ENCODE peak calls at places on chromosomes 7 and 10, in eight cellular contexts. One of them, this sample, is unnamed.

GRCh38 chr7:155000795-155001194 is 2.1 kb downstream of the PAXIP1 start:
- DNase-seq in CD4-positive, alpha-beta T cell: no peak
- DNase-seq in activated T-helper 9 cell treated with anti-CD3 and anti-CD28 coated beads, Interleukin-2, amount 50 U/mL, for 16 hours: no peak
- DNase-seq in NCI-H748 treated with DMSO at 0.1 percent for 48 hours: no peak
- DNase-seq in NCI-H345: peak; percentile 4
- DNase-seq in nucleus accumbens: no peak
- DNase-seq in upper lobe of right lung: no peak
- DNase-seq in body of pancreas: peak; percentile 18
- DNase-seq in this sample: no peak

GRCh38 chr10:88131561-88132139 is 268.2 kb downstream of the PTEN start:
- DNase-seq in CD4-positive, alpha-beta T cell: no peak
- DNase-seq in activated T-helper 9 cell treated with anti-CD3 and anti-CD28 coated beads, Interleukin-2, amount 50 U/mL, for 16 hours: no peak
- DNase-seq in NCI-H748 treated with DMSO at 0.1 percent for 48 hours: no peak
- DNase-seq in NCI-H345: no peak
- DNase-seq in nucleus accumbens: no peak
- DNase-seq in upper lobe of right lung: peak; percentile 72
- DNase-seq in body of pancreas: peak; percentile 97
- DNase-seq in this sample: no peak

GRCh38 chr7:41029072-41029492 is 673.8 kb downstream of the INHBA start:
- DNase-seq in CD4-positive, alpha-beta T cell: no peak
- DNase-seq in activated T-helper 9 cell treated with anti-CD3 and anti-CD28 coated beads, Interleukin-2, amount 50 U/mL, for 16 hours: no peak
- DNase-seq in NCI-H748 treated with DMSO at 0.1 percent for 48 hours: no peak
- DNase-seq in NCI-H345: no peak
- DNase-seq in nucleus accumbens: no peak
- DNase-seq in upper lobe of right lung: no peak
- DNase-seq in body of pancreas: no peak
- DNase-seq in this sample: no peak

GRCh38 chr7:47091141-47091540 is 490.8 kb downstream of the TNS3 start:
- DNase-seq in CD4-positive, alpha-beta T cell: no peak
- DNase-seq in activated T-helper 9 cell treated with anti-CD3 and anti-CD28 coated beads, Interleukin-2, amount 50 U/mL, for 16 hours: no peak
- DNase-seq in NCI-H748 treated with DMSO at 0.1 percent for 48 hours: no peak
- DNase-seq in NCI-H345: no peak
- DNase-seq in nucleus accumbens: no peak
- DNase-seq in upper lobe of right lung: no peak
- DNase-seq in body of pancreas: no peak
- DNase-seq in this sample: no peak

GRCh38 chr10:133315847-133316246 is 7.1 kb downstream of the ZNF511 start:
- DNase-seq in CD4-positive, alpha-beta T cell: no peak
- DNase-seq in activated T-helper 9 cell treated with anti-CD3 and anti-CD28 coated beads, Interleukin-2, amount 50 U/mL, for 16 hours: no peak
- DNase-seq in NCI-H748 treated with DMSO at 0.1 percent for 48 hours: no peak
- DNase-seq in NCI-H345: no peak
- DNase-seq in nucleus accumbens: no peak
- DNase-seq in upper lobe of right lung: no peak
- DNase-seq in body of pancreas: no peak
- DNase-seq in this sample: no peak

GRCh38 chr7:139709460-139709859 is 68.3 kb downstream of the HIPK2 start:
- DNase-seq in CD4-positive, alpha-beta T cell: no peak
- DNase-seq in activated T-helper 9 cell treated with anti-CD3 and anti-CD28 coated beads, Interleukin-2, amount 50 U/mL, for 16 hours: no peak
- DNase-seq in NCI-H748 treated with DMSO at 0.1 percent for 48 hours: no peak
- DNase-seq in NCI-H345: no peak
- DNase-seq in nucleus accumbens: no peak
- DNase-seq in upper lobe of right lung: no peak
- DNase-seq in body of pancreas: no peak
- DNase-seq in this sample: no peak

GRCh38 chr10:87092861-87093460 is 1.7 kb downstream of the GLUD1 start:
- DNase-seq in CD4-positive, alpha-beta T cell: no peak
- DNase-seq in activated T-helper 9 cell treated with anti-CD3 and anti-CD28 coated beads, Interleukin-2, amount 50 U/mL, for 16 hours: no peak
- DNase-seq in NCI-H748 treated with DMSO at 0.1 percent for 48 hours: peak; percentile 1
- DNase-seq in NCI-H345: no peak
- DNase-seq in nucleus accumbens: no peak
- DNase-seq in upper lobe of right lung: no peak
- DNase-seq in body of pancreas: peak; percentile 24
- DNase-seq in this sample: no peak

GRCh38 chr7:142811154-142811737 is 40.5 kb downstream of the PRSS2 start:
- DNase-seq in CD4-positive, alpha-beta T cell: no peak
- DNase-seq in activated T-helper 9 cell treated with anti-CD3 and anti-CD28 coated beads, Interleukin-2, amount 50 U/mL, for 16 hours: no peak
- DNase-seq in NCI-H748 treated with DMSO at 0.1 percent for 48 hours: peak; percentile 62
- DNase-seq in NCI-H345: peak; percentile 41
- DNase-seq in nucleus accumbens: no peak
- DNase-seq in upper lobe of right lung: no peak
- DNase-seq in body of pancreas: no peak
- DNase-seq in this sample: no peak

GRCh38 chr10:14727389-14727918 is 47.2 kb downstream of the FAM107B start:
- DNase-seq in CD4-positive, alpha-beta T cell: no peak
- DNase-seq in activated T-helper 9 cell treated with anti-CD3 and anti-CD28 coated beads, Interleukin-2, amount 50 U/mL, for 16 hours: no peak
- DNase-seq in NCI-H748 treated with DMSO at 0.1 percent for 48 hours: no peak
- DNase-seq in NCI-H345: no peak
- DNase-seq in nucleus accumbens: no peak
- DNase-seq in upper lobe of right lung: no peak
- DNase-seq in body of pancreas: no peak
- DNase-seq in this sample: no peak

GRCh38 chr10:132409667-132410028 is 12.6 kb downstream of the PWWP2B start:
- DNase-seq in CD4-positive, alpha-beta T cell: no peak
- DNase-seq in activated T-helper 9 cell treated with anti-CD3 and anti-CD28 coated beads, Interleukin-2, amount 50 U/mL, for 16 hours: no peak
- DNase-seq in NCI-H748 treated with DMSO at 0.1 percent for 48 hours: no peak
- DNase-seq in NCI-H345: no peak
- DNase-seq in nucleus accumbens: no peak
- DNase-seq in upper lobe of right lung: no peak
- DNase-seq in body of pancreas: no peak
- DNase-seq in this sample: no peak

GRCh38 chr7:127689194-127689772 is 37.3 kb downstream of the SND1 start:
- DNase-seq in CD4-positive, alpha-beta T cell: no peak
- DNase-seq in activated T-helper 9 cell treated with anti-CD3 and anti-CD28 coated beads, Interleukin-2, amount 50 U/mL, for 16 hours: no peak
- DNase-seq in NCI-H748 treated with DMSO at 0.1 percent for 48 hours: no peak
- DNase-seq in NCI-H345: no peak
- DNase-seq in nucleus accumbens: no peak
- DNase-seq in upper lobe of right lung: no peak
- DNase-seq in body of pancreas: no peak
- DNase-seq in this sample: no peak

GRCh38 chr7:124909808-124910207 is 19.8 kb downstream of the POT1 start:
- DNase-seq in CD4-positive, alpha-beta T cell: no peak
- DNase-seq in activated T-helper 9 cell treated with anti-CD3 and anti-CD28 coated beads, Interleukin-2, amount 50 U/mL, for 16 hours: no peak
- DNase-seq in NCI-H748 treated with DMSO at 0.1 percent for 48 hours: no peak
- DNase-seq in NCI-H345: no peak
- DNase-seq in nucleus accumbens: no peak
- DNase-seq in upper lobe of right lung: no peak
- DNase-seq in body of pancreas: no peak
- DNase-seq in this sample: no peak

GRCh38 chr10:31819393-31819820 is 109.2 kb downstream of the ARHGAP12 start:
- DNase-seq in CD4-positive, alpha-beta T cell: no peak
- DNase-seq in activated T-helper 9 cell treated with anti-CD3 and anti-CD28 coated beads, Interleukin-2, amount 50 U/mL, for 16 hours: no peak
- DNase-seq in NCI-H748 treated with DMSO at 0.1 percent for 48 hours: no peak
- DNase-seq in NCI-H345: no peak
- DNase-seq in nucleus accumbens: peak; percentile 10
- DNase-seq in upper lobe of right lung: no peak
- DNase-seq in body of pancreas: peak; percentile 14
- DNase-seq in this sample: no peak

GRCh38 chr7:41437257-41438196 is 265.4 kb downstream of the INHBA start:
- DNase-seq in CD4-positive, alpha-beta T cell: no peak
- DNase-seq in activated T-helper 9 cell treated with anti-CD3 and anti-CD28 coated beads, Interleukin-2, amount 50 U/mL, for 16 hours: no peak
- DNase-seq in NCI-H748 treated with DMSO at 0.1 percent for 48 hours: no peak
- DNase-seq in NCI-H345: no peak
- DNase-seq in nucleus accumbens: no peak
- DNase-seq in upper lobe of right lung: no peak
- DNase-seq in body of pancreas: no peak
- DNase-seq in this sample: no peak

GRCh38 chr7:140640060-140640611 is 477 bp downstream of the DENND2A start:
- DNase-seq in CD4-positive, alpha-beta T cell: no peak
- DNase-seq in activated T-helper 9 cell treated with anti-CD3 and anti-CD28 coated beads, Interleukin-2, amount 50 U/mL, for 16 hours: no peak
- DNase-seq in NCI-H748 treated with DMSO at 0.1 percent for 48 hours: no peak
- DNase-seq in NCI-H345: peak; percentile 37
- DNase-seq in nucleus accumbens: peak; percentile 23
- DNase-seq in upper lobe of right lung: peak; percentile 69
- DNase-seq in body of pancreas: peak; percentile 38
- DNase-seq in this sample: no peak

GRCh38 chr10:4226941-4227540 is 442.0 kb upstream of the KLF6 start:
- DNase-seq in CD4-positive, alpha-beta T cell: no peak
- DNase-seq in activated T-helper 9 cell treated with anti-CD3 and anti-CD28 coated beads, Interleukin-2, amount 50 U/mL, for 16 hours: no peak
- DNase-seq in NCI-H748 treated with DMSO at 0.1 percent for 48 hours: no peak
- DNase-seq in NCI-H345: no peak
- DNase-seq in nucleus accumbens: no peak
- DNase-seq in upper lobe of right lung: no peak
- DNase-seq in body of pancreas: no peak
- DNase-seq in this sample: no peak

GRCh38 chr10:30813872-30814471 is 184.4 kb upstream of the LYZL2 start:
- DNase-seq in CD4-positive, alpha-beta T cell: no peak
- DNase-seq in activated T-helper 9 cell treated with anti-CD3 and anti-CD28 coated beads, Interleukin-2, amount 50 U/mL, for 16 hours: no peak
- DNase-seq in NCI-H748 treated with DMSO at 0.1 percent for 48 hours: no peak
- DNase-seq in NCI-H345: no peak
- DNase-seq in nucleus accumbens: no peak
- DNase-seq in upper lobe of right lung: no peak
- DNase-seq in body of pancreas: no peak
- DNase-seq in this sample: no peak

GRCh38 chr7:74334026-74334425 is 44.8 kb downstream of the CLIP2 start:
- DNase-seq in CD4-positive, alpha-beta T cell: no peak
- DNase-seq in activated T-helper 9 cell treated with anti-CD3 and anti-CD28 coated beads, Interleukin-2, amount 50 U/mL, for 16 hours: no peak
- DNase-seq in NCI-H748 treated with DMSO at 0.1 percent for 48 hours: no peak
- DNase-seq in NCI-H345: no peak
- DNase-seq in nucleus accumbens: no peak
- DNase-seq in upper lobe of right lung: no peak
- DNase-seq in body of pancreas: no peak
- DNase-seq in this sample: no peak

GRCh38 chr7:151537818-151538561 is 18.3 kb upstream of the RHEB start:
- DNase-seq in CD4-positive, alpha-beta T cell: no peak
- DNase-seq in activated T-helper 9 cell treated with anti-CD3 and anti-CD28 coated beads, Interleukin-2, amount 50 U/mL, for 16 hours: no peak
- DNase-seq in NCI-H748 treated with DMSO at 0.1 percent for 48 hours: no peak
- DNase-seq in NCI-H345: no peak
- DNase-seq in nucleus accumbens: no peak
- DNase-seq in upper lobe of right lung: no peak
- DNase-seq in body of pancreas: no peak
- DNase-seq in this sample: no peak

GRCh38 chr10:115827650-115828049 is 445.4 kb downstream of the GFRA1 start:
- DNase-seq in CD4-positive, alpha-beta T cell: no peak
- DNase-seq in activated T-helper 9 cell treated with anti-CD3 and anti-CD28 coated beads, Interleukin-2, amount 50 U/mL, for 16 hours: no peak
- DNase-seq in NCI-H748 treated with DMSO at 0.1 percent for 48 hours: no peak
- DNase-seq in NCI-H345: no peak
- DNase-seq in nucleus accumbens: no peak
- DNase-seq in upper lobe of right lung: no peak
- DNase-seq in body of pancreas: no peak
- DNase-seq in this sample: no peak

GRCh38 chr10:50576245-50576815 is 47.4 kb downstream of the SGMS1 start:
- DNase-seq in CD4-positive, alpha-beta T cell: no peak
- DNase-seq in activated T-helper 9 cell treated with anti-CD3 and anti-CD28 coated beads, Interleukin-2, amount 50 U/mL, for 16 hours: no peak
- DNase-seq in NCI-H748 treated with DMSO at 0.1 percent for 48 hours: no peak
- DNase-seq in NCI-H345: no peak
- DNase-seq in nucleus accumbens: peak; percentile 68
- DNase-seq in upper lobe of right lung: no peak
- DNase-seq in body of pancreas: no peak
- DNase-seq in this sample: no peak

GRCh38 chr7:148699772-148700629 is 1.3 kb downstream of the CUL1 start:
- DNase-seq in CD4-positive, alpha-beta T cell: no peak
- DNase-seq in activated T-helper 9 cell treated with anti-CD3 and anti-CD28 coated beads, Interleukin-2, amount 50 U/mL, for 16 hours: no peak
- DNase-seq in NCI-H748 treated with DMSO at 0.1 percent for 48 hours: peak; percentile 45
- DNase-seq in NCI-H345: peak; percentile 46
- DNase-seq in nucleus accumbens: no peak
- DNase-seq in upper lobe of right lung: no peak
- DNase-seq in body of pancreas: no peak
- DNase-seq in this sample: no peak

GRCh38 chr10:106111241-106111640 is 1053.3 kb downstream of the SORCS1 start:
- DNase-seq in CD4-positive, alpha-beta T cell: no peak
- DNase-seq in activated T-helper 9 cell treated with anti-CD3 and anti-CD28 coated beads, Interleukin-2, amount 50 U/mL, for 16 hours: no peak
- DNase-seq in NCI-H748 treated with DMSO at 0.1 percent for 48 hours: no peak
- DNase-seq in NCI-H345: no peak
- DNase-seq in nucleus accumbens: no peak
- DNase-seq in upper lobe of right lung: no peak
- DNase-seq in body of pancreas: no peak
- DNase-seq in this sample: no peak

GRCh38 chr10:67618116-67618515 is 77.9 kb downstream of the CTNNA3 start:
- DNase-seq in CD4-positive, alpha-beta T cell: no peak
- DNase-seq in activated T-helper 9 cell treated with anti-CD3 and anti-CD28 coated beads, Interleukin-2, amount 50 U/mL, for 16 hours: no peak
- DNase-seq in NCI-H748 treated with DMSO at 0.1 percent for 48 hours: no peak
- DNase-seq in NCI-H345: no peak
- DNase-seq in nucleus accumbens: no peak
- DNase-seq in upper lobe of right lung: no peak
- DNase-seq in body of pancreas: no peak
- DNase-seq in this sample: no peak

GRCh38 chr10:27319752-27320561 is 79.4 kb upstream of the ACBD5 start:
- DNase-seq in CD4-positive, alpha-beta T cell: no peak
- DNase-seq in activated T-helper 9 cell treated with anti-CD3 and anti-CD28 coated beads, Interleukin-2, amount 50 U/mL, for 16 hours: no peak
- DNase-seq in NCI-H748 treated with DMSO at 0.1 percent for 48 hours: no peak
- DNase-seq in NCI-H345: no peak
- DNase-seq in nucleus accumbens: peak; percentile 30
- DNase-seq in upper lobe of right lung: peak; percentile 78
- DNase-seq in body of pancreas: peak; percentile 52
- DNase-seq in this sample: peak; percentile 32

GRCh38 chr7:330554-331230 is 40.7 kb downstream of the FOXL3 start:
- DNase-seq in CD4-positive, alpha-beta T cell: no peak
- DNase-seq in activated T-helper 9 cell treated with anti-CD3 and anti-CD28 coated beads, Interleukin-2, amount 50 U/mL, for 16 hours: no peak
- DNase-seq in NCI-H748 treated with DMSO at 0.1 percent for 48 hours: no peak
- DNase-seq in NCI-H345: no peak
- DNase-seq in nucleus accumbens: no peak
- DNase-seq in upper lobe of right lung: no peak
- DNase-seq in body of pancreas: no peak
- DNase-seq in this sample: no peak

This sample was measured in activated CD4-positive, CD25-positive, alpha-beta regulatory T cell treated with anti-CD3 and anti-CD28 coated beads, Interleukin-2, amount 50 U/mL, for 72 hours.